ENCODE peak calls at places on chromosomes 11 and 22, in nine cellular contexts. T, B, X, Y, J, O, S, K and E are unnamed samples.

GRCh38 chr11:121464352-121464946 is 11.7 kb upstream of the SORL1-AS1 start:
- DNase-seq in T (peak), B (no peak), X (peak), Y (peak), J (peak), O (no peak), S (peak), K (peak), E (no peak)

GRCh38 chr11:34791725-34792124 is 124.5 kb downstream of the APIP start:
- DNase-seq in T (no peak), B (no peak), X (no peak), Y (no peak), J (no peak), O (no peak), S (no peak), K (no peak), E (no peak)

GRCh38 chr22:40498454-40499186 is 128.2 kb downstream of the SGSM3 start:
- DNase-seq in T (no peak), B (peak), X (peak), Y (peak), J (no peak), O (no peak), S (no peak), K (peak), E (peak)

GRCh38 chr11:75214411-75214821 is 26.2 kb upstream of the TPBGL start:
- DNase-seq in T (peak), B (no peak), X (peak), Y (peak), J (peak), O (peak), S (peak), K (no peak), E (peak)

GRCh38 chr22:40018051-40018450 is 23.3 kb downstream of the FAM83F start:
- DNase-seq in T (no peak), B (no peak), X (no peak), Y (no peak), J (no peak), O (no peak), S (no peak), K (no peak), E (no peak)

GRCh38 chr11:13446444-13446843 is 16.6 kb downstream of the BTBD10 start:
- DNase-seq in T (no peak), B (no peak), X (peak), Y (no peak), J (no peak), O (no peak), S (no peak), K (no peak), E (no peak)

GRCh38 chr11:81655351-81655750 is 1078.3 kb downstream of the FAM181B start:
- DNase-seq in T (no peak), B (no peak), X (no peak), Y (no peak), J (no peak), O (no peak), S (no peak), K (no peak), E (no peak)

GRCh38 chr22:38412435-38413084 is 42.4 kb downstream of the KCNJ4 start:
- DNase-seq in T (peak), B (peak), X (no peak), Y (no peak), J (peak), O (peak), S (no peak), K (no peak), E (peak)

GRCh38 chr11:65131895-65132237 is 2.5 kb downstream of the SYVN1 start:
- DNase-seq in T (no peak), B (no peak), X (no peak), Y (no peak), J (no peak), O (no peak), S (peak), K (no peak), E (no peak)

GRCh38 chr11:117282956-117283355 is 8.2 kb upstream of the BACE1-AS start:
- DNase-seq in T (no peak), B (no peak), X (no peak), Y (no peak), J (no peak), O (no peak), S (no peak), K (no peak), E (no peak)

GRCh38 chr22:46153930-46154329 is 3.6 kb downstream of the PPARA start:
- DNase-seq in T (no peak), B (no peak), X (no peak), Y (no peak), J (no peak), O (no peak), S (no peak), K (no peak), E (no peak)

GRCh38 chr11:44402466-44403075 is 92.6 kb upstream of the ALX4 start:
- DNase-seq in T (no peak), B (no peak), X (no peak), Y (no peak), J (no peak), O (no peak), S (no peak), K (no peak), E (no peak)

GRCh38 chr11:117872420-117872961 is 4.0 kb downstream of the FXYD6 start:
- DNase-seq in T (no peak), B (no peak), X (no peak), Y (no peak), J (no peak), O (no peak), S (no peak), K (no peak), E (no peak)

GRCh38 chr11:9756461-9756860 is 92.6 kb downstream of the SWAP70 start:
- DNase-seq in T (no peak), B (no peak), X (no peak), Y (no peak), J (no peak), O (no peak), S (no peak), K (no peak), E (no peak)

GRCh38 chr22:47569389-47570299 is 807.2 kb downstream of the TBC1D22A start:
- DNase-seq in T (no peak), B (no peak), X (no peak), Y (no peak), J (no peak), O (no peak), S (no peak), K (no peak), E (no peak)

GRCh38 chr11:107606122-107606521 is 15.2 kb downstream of the ELMOD1 start:
- DNase-seq in T (no peak), B (no peak), X (no peak), Y (no peak), J (peak), O (no peak), S (no peak), K (no peak), E (no peak)

GRCh38 chr11:57290288-57290687 is 34.5 kb downstream of the TNKS1BP1 start:
- DNase-seq in T (no peak), B (no peak), X (no peak), Y (no peak), J (no peak), O (no peak), S (no peak), K (no peak), E (no peak)

GRCh38 chr11:76897233-76897632 is 36.5 kb downstream of the ACER3 start:
- DNase-seq in T (no peak), B (no peak), X (no peak), Y (no peak), J (no peak), O (no peak), S (no peak), K (no peak), E (no peak)

GRCh38 chr22:21448627-21449416 is 18.4 kb upstream of the TMEM191C start:
- DNase-seq in T (peak), B (no peak), X (no peak), Y (no peak), J (peak), O (no peak), S (no peak), K (no peak), E (no peak)

GRCh38 chr11:60927600-60927999 is 3.3 kb downstream of the TMEM132A start:
- DNase-seq in T (no peak), B (no peak), X (no peak), Y (no peak), J (no peak), O (no peak), S (no peak), K (no peak), E (no peak)

GRCh38 chr11:65572356-65573043 is at the start of gene FAM89B:
- DNase-seq in T (peak), B (no peak), X (peak), Y (no peak), J (peak), O (peak), S (peak), K (no peak), E (peak)

GRCh38 chr11:69948256-69949141 is 129.3 kb upstream of the FGF3 start:
- DNase-seq in T (no peak), B (no peak), X (peak), Y (no peak), J (peak), O (no peak), S (no peak), K (no peak), E (no peak)

GRCh38 chr11:75667831-75668507 is 869 bp downstream of the MAP6 start:
- DNase-seq in T (peak), B (peak), X (peak), Y (no peak), J (peak), O (peak), S (no peak), K (no peak), E (no peak)

GRCh38 chr22:20436309-20437252 is 1.0 kb downstream of the SCARF2 start:
- DNase-seq in T (no peak), B (peak), X (no peak), Y (no peak), J (peak), O (no peak), S (no peak), K (no peak), E (peak)

GRCh38 chr11:26958650-26959049 is 35.3 kb upstream of the FIBIN start:
- DNase-seq in T (no peak), B (no peak), X (no peak), Y (no peak), J (no peak), O (no peak), S (no peak), K (no peak), E (no peak)